ENCODE peak calls at places on chromosomes 1 and 21, in six cellular contexts. C is EH; W is activated T-helper 1 cell treated with anti-CD3 and anti-CD28 coated beads, Interleukin-2, amount 50 U/mL, for 16 hours; J is substantia nigra; Q is AG10803; G is stimulated activated CD8-positive, alpha-beta memory T cell treated with anti-CD3 and anti-CD28 coated beads, Interleukin-4, amount 100 ng/mL, for 4 hours. N is an unnamed sample.

GRCh38 chr1:29395724-29396437 is 159.6 kb downstream of the PTPRU start:
- DNase-seq in W (no peak), C (no peak), J (no peak), Q (peak; percentile 32), G (no peak), N (no peak)

GRCh38 chr1:65069186-65069585 is 78.8 kb upstream of the AK4 start:
- DNase-seq in G (peak; percentile 32), Q (no peak), C (no peak), J (no peak), W (peak; percentile 23), N (no peak)

GRCh38 chr1:6325482-6325881 is 64.6 kb upstream of the GPR153 start:
- DNase-seq in G (no peak), Q (no peak), W (no peak), J (no peak), C (no peak), N (peak; percentile 23)

GRCh38 chr1:246794261-246795093 is 70.3 kb downstream of the SCCPDH start:
- DNase-seq in Q (peak; percentile 60), J (no peak), W (no peak), C (peak; percentile 78), G (no peak), N (no peak)

GRCh38 chr1:51753969-51754368 is 124.6 kb downstream of the NRDC start:
- DNase-seq in W (no peak), Q (no peak), C (no peak), G (no peak), J (no peak), N (no peak)

GRCh38 chr1:241109039-241109438 is 248.0 kb downstream of the RGS7 start:
- DNase-seq in J (no peak), G (no peak), W (no peak), Q (no peak), C (no peak), N (no peak)

GRCh38 chr1:77524038-77524437 is 158.4 kb downstream of the ZZZ3 start:
- DNase-seq in W (no peak), G (no peak), J (no peak), C (no peak), Q (no peak), N (no peak)

GRCh38 chr1:90068611-90069280 is 73.8 kb downstream of the ZNF326 start:
- DNase-seq in C (no peak), W (no peak), G (no peak), J (no peak), Q (no peak), N (no peak)

GRCh38 chr1:224203243-224204016 is 20.4 kb downstream of the DEGS1 start:
- DNase-seq in W (no peak), Q (peak; percentile 84), G (no peak), J (no peak), C (peak; percentile 87), N (peak; percentile 76)

GRCh38 chr1:165381745-165382530 is 25.4 kb upstream of the LMX1A start:
- DNase-seq in Q (peak; percentile 67), W (no peak), G (no peak), J (no peak), C (peak; percentile 45), N (no peak)

GRCh38 chr1:97553975-97554374 is 366.9 kb downstream of the DPYD start:
- DNase-seq in J (no peak), G (no peak), W (no peak), C (no peak), Q (peak; percentile 18), N (no peak)

GRCh38 chr1:5456090-5456789 is 536.0 kb downstream of the NPHP4 start:
- DNase-seq in W (no peak), C (no peak), G (no peak), Q (no peak), J (no peak), N (no peak)

GRCh38 chr1:84944767-84945486 is 51.9 kb upstream of the LPAR3 start:
- DNase-seq in C (peak; percentile 88), G (peak; percentile 35), J (no peak), Q (peak; percentile 89), W (peak; percentile 17), N (peak; percentile 82)

GRCh38 chr1:232689714-232690113 is 59.8 kb upstream of the SIPA1L2 start:
- DNase-seq in J (no peak), G (no peak), W (no peak), C (no peak), Q (no peak), N (no peak)

GRCh38 chr1:30684881-30685795 is 38.2 kb downstream of the MATN1 start:
- DNase-seq in G (no peak), Q (no peak), C (no peak), W (no peak), J (no peak), N (no peak)

GRCh38 chr1:155125511-155125945 is 2.1 kb upstream of the EFNA1 start:
- DNase-seq in C (no peak), Q (no peak), J (no peak), W (no peak), G (no peak), N (no peak)

GRCh38 chr1:224238212-224238611 is 55.2 kb downstream of the DEGS1 start:
- DNase-seq in J (no peak), W (no peak), Q (no peak), C (no peak), G (no peak), N (no peak)

GRCh38 chr21:34661848-34662247 is 6.9 kb upstream of the CLIC6 start:
- DNase-seq in W (no peak), C (no peak), G (no peak), J (no peak), Q (no peak), N (no peak)

GRCh38 chr1:1616045-1616821 is 933 bp downstream of the MIB2 start:
- DNase-seq in J (no peak), G (no peak), C (peak; percentile 46), Q (peak; percentile 35), W (no peak), N (no peak)

GRCh38 chr1:176989023-176989422 is 175.5 kb downstream of the ASTN1 start:
- DNase-seq in W (no peak), Q (peak; percentile 1), C (peak; percentile 23), J (no peak), G (no peak), N (no peak)

GRCh38 chr1:179598631-179599030 is 7.0 kb downstream of the TDRD5 start:
- DNase-seq in C (no peak), G (no peak), Q (no peak), J (no peak), W (no peak), N (no peak)

GRCh38 chr1:46691997-46692790 is 20.5 kb downstream of the TEX38 start:
- DNase-seq in C (peak; percentile 34), J (no peak), G (no peak), W (no peak), Q (peak; percentile 36), N (no peak)

GRCh38 chr1:53408013-53408754 is 51.0 kb upstream of the DMRTB1 start:
- DNase-seq in W (no peak), C (peak; percentile 67), G (no peak), J (no peak), Q (no peak), N (no peak)

GRCh38 chr1:167763525-167764220 is 41.9 kb downstream of the MPZL1 start:
- DNase-seq in W (no peak), C (peak; percentile 13), G (no peak), J (no peak), Q (peak; percentile 33), N (no peak)

GRCh38 chr1:47759581-47760247 is 237.5 kb downstream of the TRABD2B start:
- DNase-seq in W (no peak), J (no peak), Q (no peak), G (no peak), C (no peak), N (no peak)

GRCh38 chr1:1990222-1990621 is 13.4 kb downstream of the CFAP74 start:
- DNase-seq in J (no peak), Q (peak; percentile 15), W (no peak), G (no peak), C (peak; percentile 4), N (no peak)

GRCh38 chr21:42818328-42818749 is 61.0 kb downstream of the WDR4 start:
- DNase-seq in G (no peak), W (peak; percentile 47), J (no peak), C (peak; percentile 41), Q (peak; percentile 36), N (peak; percentile 31)

GRCh38 chr1:11487196-11487751 is 8.3 kb downstream of the DISP3 start:
- DNase-seq in Q (no peak), J (no peak), G (no peak), W (no peak), C (no peak), N (no peak)

GRCh38 chr1:203306970-203307541 is 1.7 kb downstream of the BTG2 start:
- DNase-seq in W (no peak), C (no peak), G (no peak), Q (no peak), J (no peak), N (no peak)

N was measured in LNCaP clone FGC.